ENCODE peak calls at places on chromosomes 11 and 22, in five cellular contexts. I is tibial artery, U is AG04450, Q is hepatocyte, D is brain microvascular endothelial cell. P is an unnamed sample.

GRCh38 chr11:128653828-128654231 is 40.0 kb upstream of the FLI1 start:
- DNase-seq in I (peak), U (no peak), Q (peak), D (peak), P (peak)

GRCh38 chr22:28930357-28931007 is 47.1 kb downstream of the ZNRF3 start:
- DNase-seq in I (no peak), U (no peak), Q (no peak), D (no peak), P (no peak)

GRCh38 chr22:48888466-48889208 is 939.0 kb downstream of the BRD1 start:
- DNase-seq in I (peak), U (no peak), Q (no peak), D (no peak), P (no peak)

GRCh38 chr11:71207563-71207962 is 44.8 kb downstream of the SHANK2 start:
- DNase-seq in I (no peak), U (no peak), Q (no peak), D (no peak), P (no peak)

GRCh38 chr11:60872124-60872951 is 5.0 kb downstream of the ZP1 start:
- DNase-seq in I (peak), U (no peak), Q (no peak), D (peak), P (no peak)

GRCh38 chr11:73252577-73253191 is 19.5 kb upstream of the P2RY6 start:
- DNase-seq in I (no peak), U (no peak), Q (no peak), D (no peak), P (no peak)

GRCh38 chr11:118530683-118531596 is at the start of gene TMEM25:
- DNase-seq in I (peak), U (no peak), Q (peak), D (peak), P (no peak)

GRCh38 chr11:121958978-121959340 is 157.1 kb downstream of the BLID start:
- DNase-seq in I (no peak), U (no peak), Q (no peak), D (no peak), P (no peak)

GRCh38 chr11:134385774-134386565 is 26.1 kb downstream of the B3GAT1 start:
- DNase-seq in I (no peak), U (no peak), Q (peak), D (no peak), P (no peak)

GRCh38 chr11:66570826-66571222 is 2.4 kb upstream of the CTSF start:
- DNase-seq in I (no peak), U (no peak), Q (no peak), D (no peak), P (no peak)

GRCh38 chr11:60788401-60789110 is 3.4 kb downstream of the MS4A10 start:
- DNase-seq in I (no peak), U (no peak), Q (no peak), D (no peak), P (no peak)

DNA sequence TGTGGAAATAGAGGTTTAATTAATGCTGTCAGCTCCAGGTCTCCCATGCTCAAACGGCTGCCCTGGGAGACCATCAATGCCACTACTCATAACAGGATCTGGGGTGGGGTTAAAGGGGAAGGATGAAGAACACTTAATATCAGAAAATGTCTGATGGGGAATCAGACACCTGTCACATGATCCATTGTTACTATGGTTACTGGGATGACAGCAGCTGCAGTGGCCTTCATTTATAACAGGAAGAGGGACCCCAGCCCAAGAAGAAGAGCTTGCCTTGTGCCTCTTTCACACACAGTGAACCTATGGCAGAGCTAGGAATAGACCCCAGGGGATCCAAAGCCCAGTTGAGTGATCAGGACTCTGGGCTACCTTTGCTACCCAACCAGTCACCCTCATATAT is 2.3 kb upstream of the SYT13 start:
- DNase-seq in I (no peak), U (no peak), Q (no peak), D (no peak), P (no peak)
- TF ChIP-seq CTCF in I (no peak), U (no peak), Q (no peak), D (no peak), P (no peak)

GRCh38 chr11:8688414-8689362 is 6.1 kb downstream of the RPL27A start:
- DNase-seq in I (peak), U (peak), Q (peak), D (peak), P (peak)
- TF ChIP-seq CTCF in I (no peak), U (no peak), Q (peak), D (peak), P (no peak)

GRCh38 chr22:27541831-27542230 is 259.7 kb downstream of the MN1 start:
- DNase-seq in I (no peak), U (no peak), Q (no peak), D (no peak), P (no peak)
- TF ChIP-seq CTCF in I (no peak), U (no peak), Q (no peak), D (no peak), P (no peak)

DNA sequence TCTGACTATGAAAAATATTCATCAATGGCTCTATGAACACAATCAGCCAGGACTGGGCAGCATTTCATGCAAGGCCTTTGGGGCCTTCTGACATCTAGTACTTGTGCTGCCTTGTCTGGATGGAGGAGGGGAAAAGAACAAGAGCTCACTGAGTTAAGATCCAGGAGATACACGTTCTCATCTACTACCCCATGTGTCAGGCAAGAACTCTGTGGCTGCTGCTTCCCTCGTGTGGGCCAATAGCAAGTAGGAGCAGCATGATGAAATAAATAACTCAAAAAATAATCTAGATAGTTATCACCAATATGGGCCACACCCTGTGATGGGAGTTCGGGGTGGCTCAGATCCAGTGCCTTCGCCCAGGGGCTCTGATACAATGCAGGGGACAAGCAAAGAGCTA is 7.3 kb downstream of the KCNE3 start:
- DNase-seq in I (no peak), U (no peak), Q (no peak), D (no peak), P (no peak)
- TF ChIP-seq CTCF in I (no peak), U (no peak), Q (no peak), D (no peak), P (no peak)

DNA sequence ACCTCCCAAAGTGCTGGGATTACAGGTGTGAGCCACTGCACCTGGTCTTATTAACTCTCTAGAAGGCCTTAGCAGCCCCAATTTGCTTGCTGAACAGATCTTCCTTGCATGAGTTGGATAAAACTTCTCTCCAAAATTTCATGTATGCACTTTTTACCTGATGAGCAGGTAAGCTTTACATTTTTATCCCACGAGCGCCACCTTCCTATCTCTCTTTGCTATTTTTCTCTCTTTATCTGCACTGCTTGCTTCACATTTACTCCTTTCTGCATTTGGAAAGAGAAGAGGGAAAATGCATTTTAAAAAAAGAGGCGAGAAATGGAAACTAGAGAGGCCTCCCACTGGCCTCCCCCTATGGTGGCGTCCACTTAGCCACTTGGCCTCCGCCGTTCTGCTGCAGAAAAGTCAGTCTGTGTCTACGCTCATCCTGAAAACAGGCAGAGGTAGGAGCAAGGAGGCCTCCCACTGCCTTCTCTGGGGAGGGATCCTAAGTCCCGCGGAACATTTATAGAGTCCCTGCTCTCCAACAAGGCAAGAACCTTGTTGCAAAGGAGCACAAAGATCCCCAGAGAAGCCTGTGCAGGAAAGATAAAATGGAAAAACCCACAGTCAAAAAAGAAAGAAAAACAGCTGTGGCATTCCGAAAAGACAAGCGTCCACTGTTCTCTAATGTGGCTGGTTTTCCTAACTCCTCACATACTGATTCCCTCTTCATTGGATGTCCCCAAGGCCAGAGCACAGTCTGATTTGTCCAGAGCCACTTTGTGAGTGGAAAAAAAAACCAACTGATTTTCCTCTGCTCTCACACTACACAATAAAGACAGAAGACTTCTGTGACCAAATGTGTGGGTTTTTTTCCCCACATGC is 62.2 kb upstream of the INCENP start:
- DNase-seq in I (no peak), U (no peak), Q (peak), D (no peak), P (no peak)
- TF ChIP-seq CTCF in I (no peak), U (no peak), Q (peak), D (no peak), P (no peak)

DNA sequence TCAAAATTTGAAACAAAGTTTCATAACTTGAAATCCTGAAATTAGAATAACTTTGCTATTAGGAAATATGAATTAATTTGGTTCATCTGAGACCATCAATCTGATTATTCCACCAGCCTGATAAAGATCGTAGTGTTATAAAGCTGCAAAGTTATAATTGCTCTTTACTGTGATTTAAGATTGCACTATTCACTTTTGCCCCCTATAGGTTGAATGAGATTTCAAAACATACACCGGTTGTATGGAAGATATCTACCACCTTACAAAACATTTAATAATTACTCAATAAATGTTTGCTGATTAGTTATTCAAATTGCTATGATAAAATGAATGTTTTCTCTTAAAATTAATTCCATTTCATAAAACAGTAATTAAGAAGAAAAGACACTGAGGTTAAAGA is 26.1 kb downstream of the APIP start:
- DNase-seq in I (no peak), U (no peak), Q (no peak), D (no peak), P (no peak)
- TF ChIP-seq CTCF in I (no peak), U (peak), Q (peak), D (peak), P (no peak)

GRCh38 chr11:84720706-84721402 is 906.3 kb downstream of the DLG2 start:
- DNase-seq in I (peak), U (no peak), Q (peak), D (no peak), P (no peak)

GRCh38 chr11:84721561-84721961 is 905.6 kb downstream of the DLG2 start:
- DNase-seq in I (no peak), U (no peak), Q (no peak), D (no peak), P (no peak)

GRCh38 chr11:84719935-84720577 is 907.1 kb downstream of the DLG2 start:
- DNase-seq in I (no peak), U (no peak), Q (peak), D (no peak), P (no peak)

GRCh38 chr11:84722583-84723108 is 904.5 kb downstream of the DLG2 start:
- DNase-seq in I (no peak), U (no peak), Q (no peak), D (no peak), P (no peak)
- TF ChIP-seq CTCF in I (no peak), U (peak), Q (no peak), D (no peak), P (no peak)

P was measured in CD14-positive monocyte.